ENCODE peak calls at places on chromosomes 16 and 17, in nine cellular contexts. U is lower leg skin, Q is A673, G is pancreas, X is GM12865, E is OCI-LY7, V is thoracic aorta, T is fibroblast of mammary gland, S is retinal pigment epithelial cell. C is an unnamed sample.

GRCh38 chr16:31700530-31701388 is 172.8 kb upstream of the ZNF267 start:
- DNase-seq in Q (peak; percentile 76), V (no peak), T (peak; percentile 42), G (peak; percentile 87), X (peak; percentile 92), E (peak; percentile 92), U (peak; percentile 69), S (no peak), C (peak; percentile 97)

GRCh38 chr17:1460233-1460632 is 4.2 kb upstream of the CRK start:
- DNase-seq in G (peak; percentile 96), E (no peak), U (peak; percentile 42), Q (no peak), T (peak; percentile 21), S (no peak), X (no peak), V (peak; percentile 80), C (peak; percentile 11)

GRCh38 chr16:85759631-85760419 is 8.9 kb upstream of the C16orf74 start:
- DNase-seq in G (peak; percentile 64), Q (no peak), V (no peak), U (no peak), S (no peak), E (peak; percentile 75), X (peak; percentile 69), T (no peak), C (peak; percentile 59)

GRCh38 chr17:39144414-39144813 is 7.0 kb downstream of the PLXDC1 start:
- DNase-seq in Q (no peak), U (peak; percentile 89), G (peak; percentile 91), V (no peak), X (no peak), E (no peak), T (peak; percentile 92), S (peak; percentile 34), C (no peak)

GRCh38 chr17:15954222-15954621 is 9.3 kb downstream of the ADORA2B start:
- DNase-seq in E (no peak), G (no peak), U (no peak), T (peak; percentile 84), Q (peak; percentile 66), X (no peak), V (no peak), S (peak; percentile 97), C (no peak)

GRCh38 chr16:2977440-2977839 is 2.8 kb downstream of the PKMYT1 start:
- DNase-seq in Q (no peak), E (no peak), U (no peak), S (no peak), T (no peak), V (no peak), X (no peak), G (peak; percentile 91), C (no peak)

GRCh38 chr17:57672205-57672632 is 72.9 kb downstream of the CCDC182 start:
- DNase-seq in S (no peak), E (peak; percentile 72), U (no peak), V (no peak), Q (no peak), G (no peak), T (peak; percentile 66), X (no peak), C (peak; percentile 65)

GRCh38 chr16:72191551-72191950 is 19.6 kb upstream of the PMFBP1 start:
- DNase-seq in G (no peak), S (no peak), V (no peak), X (no peak), T (peak; percentile 17), E (no peak), Q (peak; percentile 70), U (no peak), C (no peak)

GRCh38 chr16:61419771-61420170 is 616.5 kb downstream of the CDH8 start:
- DNase-seq in V (no peak), S (no peak), E (no peak), G (no peak), Q (no peak), T (no peak), X (no peak), U (no peak), C (no peak)

GRCh38 chr17:4492762-4493561 is 5.7 kb upstream of the SPNS2 start:
- DNase-seq in G (no peak), T (peak; percentile 30), E (peak; percentile 66), X (peak; percentile 32), U (no peak), V (no peak), Q (peak; percentile 54), S (no peak), C (peak; percentile 37)

GRCh38 chr17:76076100-76076764 is 1.7 kb downstream of the GALR2 start:
- DNase-seq in V (no peak), T (no peak), Q (no peak), E (no peak), S (no peak), X (no peak), G (no peak), U (no peak), C (peak; percentile 19)

GRCh38 chr16:80594756-80595155 is 54.0 kb downstream of the DYNLRB2 start:
- DNase-seq in S (no peak), Q (no peak), T (peak; percentile 34), U (no peak), X (no peak), E (no peak), G (no peak), V (no peak), C (no peak)

GRCh38 chr17:83052241-83052564 is 27.2 kb upstream of the METRNL start:
- DNase-seq in T (no peak), S (no peak), X (no peak), Q (no peak), G (no peak), V (no peak), U (no peak), E (no peak), C (no peak)

DNA sequence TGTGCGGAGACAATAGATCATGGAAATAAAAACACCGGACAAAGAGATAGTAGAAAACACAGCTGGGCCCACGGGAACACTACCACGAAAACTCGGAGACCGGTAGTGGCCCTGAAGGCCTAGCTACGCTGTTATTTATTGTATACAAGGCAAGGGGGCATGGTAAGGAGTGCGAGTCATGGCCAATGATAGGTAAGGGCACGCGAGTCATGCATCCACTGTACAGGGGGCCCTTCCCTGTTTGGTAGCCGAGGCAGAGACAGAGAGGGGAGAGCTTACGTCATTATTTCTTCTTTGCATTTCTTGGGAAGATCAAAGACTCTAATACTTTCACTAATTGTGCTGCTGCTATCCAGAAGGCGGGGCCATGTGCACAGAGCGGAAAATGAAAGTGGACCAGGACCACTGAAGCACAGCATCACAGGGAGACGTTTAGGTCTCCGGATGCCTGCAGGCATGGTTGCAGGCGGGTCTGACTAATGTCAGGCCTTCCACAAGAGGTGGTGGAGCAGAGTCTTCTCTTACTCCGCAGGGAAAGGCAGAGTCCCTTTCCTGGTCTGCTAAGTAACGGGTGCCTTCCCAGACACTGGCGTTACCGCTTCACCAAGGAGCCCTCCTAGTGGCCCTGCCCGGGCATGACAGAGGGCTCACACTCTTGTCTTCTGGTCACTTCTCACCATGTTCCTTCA is 74.4 kb upstream of the ARL4D start:
- DNase-seq in G (no peak), Q (no peak), T (no peak), S (no peak), E (peak; percentile 59), U (no peak), V (no peak), X (peak; percentile 79), C (no peak)
- TF ChIP-seq CTCF in G (no peak), Q (no peak), T (no peak), S (peak; percentile 32), E (peak; percentile 47), U (no peak), V (no peak), X (peak; percentile 28), C (no peak)

DNA sequence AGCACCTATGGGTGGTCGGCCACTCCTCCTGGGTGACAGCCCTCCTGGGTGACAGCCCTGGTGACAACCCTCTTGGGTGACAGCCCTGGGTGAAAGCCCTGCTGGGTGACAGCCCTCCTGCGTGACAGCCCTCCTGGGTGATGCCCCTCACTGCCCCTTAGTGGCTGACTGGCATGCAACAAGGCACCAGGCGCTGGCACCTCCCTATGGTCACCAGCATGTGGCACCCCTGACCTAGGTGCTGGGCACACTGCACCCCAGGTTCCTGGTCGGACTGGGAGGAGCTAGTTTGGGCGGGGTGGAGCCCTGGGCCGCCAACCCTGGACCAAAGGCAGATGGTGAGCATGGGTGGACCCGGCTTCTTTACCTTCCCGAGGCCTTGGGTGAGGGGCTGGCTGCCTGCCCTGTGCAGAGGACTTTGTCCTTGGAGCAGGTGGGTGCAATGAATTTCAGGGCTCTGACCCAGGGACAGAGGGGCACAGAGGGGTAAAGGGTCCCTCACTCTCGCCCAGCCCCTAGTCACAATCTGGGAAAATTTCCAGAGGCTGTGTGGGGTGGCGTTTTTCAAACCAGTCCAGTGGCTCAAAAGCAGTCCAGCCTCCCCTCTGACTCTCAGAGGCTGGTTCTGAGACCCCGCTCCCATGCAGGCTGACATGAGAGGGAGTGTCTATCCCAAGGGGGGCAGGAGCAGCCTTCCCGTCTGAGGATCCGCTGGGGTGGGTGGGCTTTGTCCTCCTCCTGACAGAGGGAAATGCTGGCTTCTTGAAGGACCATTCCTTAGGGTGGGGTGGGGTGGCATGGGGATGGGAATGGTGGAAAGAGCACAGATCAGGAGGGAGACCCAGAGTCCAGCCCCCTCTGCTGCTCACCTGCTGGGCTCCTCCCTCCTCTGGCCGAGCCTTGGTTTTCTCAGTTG is 25.9 kb upstream of the TNFRSF13B start:
- DNase-seq in G (no peak), Q (no peak), E (peak; percentile 29), X (peak; percentile 46), T (peak; percentile 52), V (no peak), U (no peak), S (no peak), C (no peak)
- TF ChIP-seq CTCF in G (no peak), Q (no peak), E (peak; percentile 58), X (no peak), T (peak; percentile 67), V (no peak), U (no peak), S (peak; percentile 82), C (no peak)

GRCh38 chr17:65941500-65941899 is 250.4 kb downstream of the CEP112 start:
- DNase-seq in U (no peak), E (no peak), Q (peak; percentile 7), S (no peak), X (no peak), V (no peak), G (no peak), T (peak; percentile 6), C (no peak)
- TF ChIP-seq CTCF in U (no peak), E (peak; percentile 22), Q (no peak), S (no peak), X (peak; percentile 7), V (no peak), G (no peak), T (peak; percentile 20), C (no peak)

GRCh38 chr16:7101054-7101453 is 231.6 kb upstream of the RBFOX1 start:
- DNase-seq in Q (no peak), E (no peak), V (no peak), T (no peak), S (no peak), X (no peak), U (no peak), G (no peak), C (no peak)

GRCh38 chr16:7103056-7103455 is 229.6 kb upstream of the RBFOX1 start:
- DNase-seq in G (no peak), Q (no peak), U (no peak), S (no peak), E (no peak), T (no peak), V (no peak), X (no peak), C (no peak)

DNA sequence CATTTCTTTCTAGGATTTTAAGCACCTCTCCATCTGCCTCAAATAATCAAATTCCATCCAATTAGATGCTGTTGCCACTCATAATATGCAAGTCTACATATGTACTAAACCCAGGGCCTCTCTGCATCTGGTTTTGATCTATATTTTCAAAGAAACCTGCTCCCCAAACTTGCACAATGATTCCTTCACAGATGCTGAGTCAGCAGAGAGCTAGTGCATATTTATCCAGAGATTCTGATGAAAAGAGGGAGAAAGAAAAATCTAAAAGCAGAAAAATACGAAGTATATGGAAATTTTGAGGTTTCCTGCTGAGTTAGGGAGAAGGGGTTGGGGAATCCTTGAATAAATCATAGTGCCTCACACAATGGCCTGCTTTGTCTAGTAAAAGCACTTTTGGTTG is 235.1 kb upstream of the RBFOX1 start:
- DNase-seq in E (no peak), T (no peak), G (no peak), Q (no peak), S (no peak), V (no peak), X (no peak), U (no peak), C (no peak)
- TF ChIP-seq CTCF in E (no peak), T (no peak), G (no peak), Q (no peak), S (no peak), V (no peak), X (no peak), U (no peak), C (no peak)